ENCODE peak calls at places on chromosomes 6 and 20, in seven cellular contexts. One of them, this sample, is unnamed.

GRCh38 chr20:43331911-43332310 is 125.8 kb upstream of the SRSF6 start:
- DNase-seq in HS-27A: no peak
- DNase-seq in H4: no peak
- DNase-seq in activated T-helper 1 cell treated with anti-CD3 and anti-CD28 coated beads, Interleukin-2, amount 50 U/mL, for 16 hours: no peak
- DNase-seq in NCI-H1105 treated with DMSO at 0.1 percent for 48 hours: no peak
- DNase-seq in WTC11: no peak
- DNase-seq in mesenteric fat pad: no peak
- DNase-seq in this sample: no peak

GRCh38 chr20:37823276-37823980 is 79.5 kb upstream of the VSTM2L start:
- DNase-seq in HS-27A: no peak
- DNase-seq in H4: no peak
- DNase-seq in activated T-helper 1 cell treated with anti-CD3 and anti-CD28 coated beads, Interleukin-2, amount 50 U/mL, for 16 hours: no peak
- DNase-seq in NCI-H1105 treated with DMSO at 0.1 percent for 48 hours: no peak
- DNase-seq in WTC11: no peak
- DNase-seq in mesenteric fat pad: no peak
- DNase-seq in this sample: no peak

GRCh38 chr6:170388113-170388512 is 81.6 kb downstream of the FAM120B start:
- DNase-seq in HS-27A: no peak
- DNase-seq in H4: no peak
- DNase-seq in activated T-helper 1 cell treated with anti-CD3 and anti-CD28 coated beads, Interleukin-2, amount 50 U/mL, for 16 hours: no peak
- DNase-seq in NCI-H1105 treated with DMSO at 0.1 percent for 48 hours: no peak
- DNase-seq in WTC11: no peak
- DNase-seq in mesenteric fat pad: no peak
- DNase-seq in this sample: no peak

GRCh38 chr6:129893513-129894098 is 32.5 kb upstream of the TMEM244 start:
- DNase-seq in HS-27A: no peak
- DNase-seq in H4: no peak
- DNase-seq in activated T-helper 1 cell treated with anti-CD3 and anti-CD28 coated beads, Interleukin-2, amount 50 U/mL, for 16 hours: no peak
- DNase-seq in NCI-H1105 treated with DMSO at 0.1 percent for 48 hours: peak
- DNase-seq in WTC11: no peak
- DNase-seq in mesenteric fat pad: no peak
- DNase-seq in this sample: no peak

GRCh38 chr6:161813156-161813555 is 539.3 kb upstream of the AGPAT4 start:
- DNase-seq in HS-27A: no peak
- DNase-seq in H4: no peak
- DNase-seq in activated T-helper 1 cell treated with anti-CD3 and anti-CD28 coated beads, Interleukin-2, amount 50 U/mL, for 16 hours: no peak
- DNase-seq in NCI-H1105 treated with DMSO at 0.1 percent for 48 hours: no peak
- DNase-seq in WTC11: no peak
- DNase-seq in mesenteric fat pad: no peak
- DNase-seq in this sample: no peak

GRCh38 chr20:17491488-17491887 is 39.7 kb downstream of the BFSP1 start:
- DNase-seq in HS-27A: no peak
- DNase-seq in H4: no peak
- DNase-seq in activated T-helper 1 cell treated with anti-CD3 and anti-CD28 coated beads, Interleukin-2, amount 50 U/mL, for 16 hours: no peak
- DNase-seq in NCI-H1105 treated with DMSO at 0.1 percent for 48 hours: no peak
- DNase-seq in WTC11: no peak
- DNase-seq in mesenteric fat pad: peak
- DNase-seq in this sample: no peak

GRCh38 chr6:119713903-119714302 is 364.3 kb upstream of the MAN1A1 start:
- DNase-seq in HS-27A: no peak
- DNase-seq in H4: no peak
- DNase-seq in activated T-helper 1 cell treated with anti-CD3 and anti-CD28 coated beads, Interleukin-2, amount 50 U/mL, for 16 hours: no peak
- DNase-seq in NCI-H1105 treated with DMSO at 0.1 percent for 48 hours: peak
- DNase-seq in WTC11: no peak
- DNase-seq in mesenteric fat pad: no peak
- DNase-seq in this sample: no peak

GRCh38 chr6:148723484-148723883 is 23.3 kb upstream of the UST start:
- DNase-seq in HS-27A: no peak
- DNase-seq in H4: no peak
- DNase-seq in activated T-helper 1 cell treated with anti-CD3 and anti-CD28 coated beads, Interleukin-2, amount 50 U/mL, for 16 hours: no peak
- DNase-seq in NCI-H1105 treated with DMSO at 0.1 percent for 48 hours: no peak
- DNase-seq in WTC11: no peak
- DNase-seq in mesenteric fat pad: no peak
- DNase-seq in this sample: no peak

GRCh38 chr6:134363323-134364039 is 45.6 kb upstream of the SGK1 start:
- DNase-seq in HS-27A: no peak
- DNase-seq in H4: no peak
- DNase-seq in activated T-helper 1 cell treated with anti-CD3 and anti-CD28 coated beads, Interleukin-2, amount 50 U/mL, for 16 hours: no peak
- DNase-seq in NCI-H1105 treated with DMSO at 0.1 percent for 48 hours: no peak
- DNase-seq in WTC11: no peak
- DNase-seq in mesenteric fat pad: no peak
- DNase-seq in this sample: no peak

GRCh38 chr20:25623225-25623735 is 534 bp downstream of the NANP start:
- DNase-seq in HS-27A: peak
- DNase-seq in H4: peak
- DNase-seq in activated T-helper 1 cell treated with anti-CD3 and anti-CD28 coated beads, Interleukin-2, amount 50 U/mL, for 16 hours: peak
- DNase-seq in NCI-H1105 treated with DMSO at 0.1 percent for 48 hours: no peak
- DNase-seq in WTC11: peak
- DNase-seq in mesenteric fat pad: no peak
- DNase-seq in this sample: no peak

GRCh38 chr6:108359901-108360882 is 65.3 kb downstream of the AFG1L start:
- DNase-seq in HS-27A: no peak
- DNase-seq in H4: no peak
- DNase-seq in activated T-helper 1 cell treated with anti-CD3 and anti-CD28 coated beads, Interleukin-2, amount 50 U/mL, for 16 hours: no peak
- DNase-seq in NCI-H1105 treated with DMSO at 0.1 percent for 48 hours: no peak
- DNase-seq in WTC11: no peak
- DNase-seq in mesenteric fat pad: no peak
- DNase-seq in this sample: no peak

GRCh38 chr6:35007016-35007415 is 118.0 kb downstream of the ANKS1A start:
- DNase-seq in HS-27A: no peak
- DNase-seq in H4: no peak
- DNase-seq in activated T-helper 1 cell treated with anti-CD3 and anti-CD28 coated beads, Interleukin-2, amount 50 U/mL, for 16 hours: no peak
- DNase-seq in NCI-H1105 treated with DMSO at 0.1 percent for 48 hours: no peak
- DNase-seq in WTC11: no peak
- DNase-seq in mesenteric fat pad: no peak
- DNase-seq in this sample: no peak

GRCh38 chr20:22581437-22582385 is 2.7 kb downstream of the FOXA2 start:
- DNase-seq in HS-27A: no peak
- DNase-seq in H4: no peak
- DNase-seq in activated T-helper 1 cell treated with anti-CD3 and anti-CD28 coated beads, Interleukin-2, amount 50 U/mL, for 16 hours: no peak
- DNase-seq in NCI-H1105 treated with DMSO at 0.1 percent for 48 hours: no peak
- DNase-seq in WTC11: peak
- DNase-seq in mesenteric fat pad: no peak
- DNase-seq in this sample: no peak

GRCh38 chr20:51934301-51935002 is 132.1 kb upstream of the SALL4 start:
- DNase-seq in HS-27A: no peak
- DNase-seq in H4: no peak
- DNase-seq in activated T-helper 1 cell treated with anti-CD3 and anti-CD28 coated beads, Interleukin-2, amount 50 U/mL, for 16 hours: no peak
- DNase-seq in NCI-H1105 treated with DMSO at 0.1 percent for 48 hours: no peak
- DNase-seq in WTC11: no peak
- DNase-seq in mesenteric fat pad: no peak
- DNase-seq in this sample: no peak

GRCh38 chr6:76790881-76791280 is 672.4 kb downstream of the HTR1B start:
- DNase-seq in HS-27A: no peak
- DNase-seq in H4: no peak
- DNase-seq in activated T-helper 1 cell treated with anti-CD3 and anti-CD28 coated beads, Interleukin-2, amount 50 U/mL, for 16 hours: no peak
- DNase-seq in NCI-H1105 treated with DMSO at 0.1 percent for 48 hours: no peak
- DNase-seq in WTC11: no peak
- DNase-seq in mesenteric fat pad: no peak
- DNase-seq in this sample: no peak

GRCh38 chr6:87908978-87909802 is 138.5 kb upstream of the SPACA1 start:
- DNase-seq in HS-27A: no peak
- DNase-seq in H4: no peak
- DNase-seq in activated T-helper 1 cell treated with anti-CD3 and anti-CD28 coated beads, Interleukin-2, amount 50 U/mL, for 16 hours: no peak
- DNase-seq in NCI-H1105 treated with DMSO at 0.1 percent for 48 hours: no peak
- DNase-seq in WTC11: no peak
- DNase-seq in mesenteric fat pad: no peak
- DNase-seq in this sample: no peak

GRCh38 chr6:93549868-93550267 is 130.5 kb upstream of the EPHA7 start:
- DNase-seq in HS-27A: no peak
- DNase-seq in H4: no peak
- DNase-seq in activated T-helper 1 cell treated with anti-CD3 and anti-CD28 coated beads, Interleukin-2, amount 50 U/mL, for 16 hours: no peak
- DNase-seq in NCI-H1105 treated with DMSO at 0.1 percent for 48 hours: no peak
- DNase-seq in WTC11: no peak
- DNase-seq in mesenteric fat pad: no peak
- DNase-seq in this sample: no peak

GRCh38 chr6:5173862-5174643 is 86.7 kb downstream of the LYRM4 start:
- DNase-seq in HS-27A: no peak
- DNase-seq in H4: no peak
- DNase-seq in activated T-helper 1 cell treated with anti-CD3 and anti-CD28 coated beads, Interleukin-2, amount 50 U/mL, for 16 hours: peak
- DNase-seq in NCI-H1105 treated with DMSO at 0.1 percent for 48 hours: no peak
- DNase-seq in WTC11: no peak
- DNase-seq in mesenteric fat pad: no peak
- DNase-seq in this sample: no peak

GRCh38 chr6:159533568-159533967 is 159.5 kb downstream of the SOD2 start:
- DNase-seq in HS-27A: no peak
- DNase-seq in H4: no peak
- DNase-seq in activated T-helper 1 cell treated with anti-CD3 and anti-CD28 coated beads, Interleukin-2, amount 50 U/mL, for 16 hours: no peak
- DNase-seq in NCI-H1105 treated with DMSO at 0.1 percent for 48 hours: no peak
- DNase-seq in WTC11: no peak
- DNase-seq in mesenteric fat pad: no peak
- DNase-seq in this sample: no peak

GRCh38 chr6:167860546-167861226 is 34.0 kb downstream of the AFDN start:
- DNase-seq in HS-27A: no peak
- DNase-seq in H4: no peak
- DNase-seq in activated T-helper 1 cell treated with anti-CD3 and anti-CD28 coated beads, Interleukin-2, amount 50 U/mL, for 16 hours: no peak
- DNase-seq in NCI-H1105 treated with DMSO at 0.1 percent for 48 hours: no peak
- DNase-seq in WTC11: no peak
- DNase-seq in mesenteric fat pad: no peak
- DNase-seq in this sample: no peak

GRCh38 chr6:99997141-99997540 is 3.1 kb upstream of the MCHR2 start:
- DNase-seq in HS-27A: no peak
- DNase-seq in H4: no peak
- DNase-seq in activated T-helper 1 cell treated with anti-CD3 and anti-CD28 coated beads, Interleukin-2, amount 50 U/mL, for 16 hours: no peak
- DNase-seq in NCI-H1105 treated with DMSO at 0.1 percent for 48 hours: no peak
- DNase-seq in WTC11: no peak
- DNase-seq in mesenteric fat pad: no peak
- DNase-seq in this sample: no peak

GRCh38 chr6:52686878-52687699 is 16.2 kb downstream of the TMEM14A start:
- DNase-seq in HS-27A: no peak
- DNase-seq in H4: no peak
- DNase-seq in activated T-helper 1 cell treated with anti-CD3 and anti-CD28 coated beads, Interleukin-2, amount 50 U/mL, for 16 hours: no peak
- DNase-seq in NCI-H1105 treated with DMSO at 0.1 percent for 48 hours: no peak
- DNase-seq in WTC11: no peak
- DNase-seq in mesenteric fat pad: no peak
- DNase-seq in this sample: no peak

GRCh38 chr6:12175626-12176025 is 114.5 kb upstream of the EDN1 start:
- DNase-seq in HS-27A: no peak
- DNase-seq in H4: no peak
- DNase-seq in activated T-helper 1 cell treated with anti-CD3 and anti-CD28 coated beads, Interleukin-2, amount 50 U/mL, for 16 hours: no peak
- DNase-seq in NCI-H1105 treated with DMSO at 0.1 percent for 48 hours: no peak
- DNase-seq in WTC11: no peak
- DNase-seq in mesenteric fat pad: no peak
- DNase-seq in this sample: no peak

GRCh38 chr20:18705490-18705889 is 108.1 kb upstream of the SCP2D1 start:
- DNase-seq in HS-27A: peak
- DNase-seq in H4: no peak
- DNase-seq in activated T-helper 1 cell treated with anti-CD3 and anti-CD28 coated beads, Interleukin-2, amount 50 U/mL, for 16 hours: no peak
- DNase-seq in NCI-H1105 treated with DMSO at 0.1 percent for 48 hours: no peak
- DNase-seq in WTC11: no peak
- DNase-seq in mesenteric fat pad: no peak
- DNase-seq in this sample: no peak

GRCh38 chr20:44019638-44020335 is 105.1 kb downstream of the TOX2 start:
- DNase-seq in HS-27A: no peak
- DNase-seq in H4: no peak
- DNase-seq in activated T-helper 1 cell treated with anti-CD3 and anti-CD28 coated beads, Interleukin-2, amount 50 U/mL, for 16 hours: no peak
- DNase-seq in NCI-H1105 treated with DMSO at 0.1 percent for 48 hours: no peak
- DNase-seq in WTC11: no peak
- DNase-seq in mesenteric fat pad: no peak
- DNase-seq in this sample: no peak

GRCh38 chr6:107704377-107705013 is 119.6 kb downstream of the SCML4 start:
- DNase-seq in HS-27A: no peak
- DNase-seq in H4: peak
- DNase-seq in activated T-helper 1 cell treated with anti-CD3 and anti-CD28 coated beads, Interleukin-2, amount 50 U/mL, for 16 hours: no peak
- DNase-seq in NCI-H1105 treated with DMSO at 0.1 percent for 48 hours: peak
- DNase-seq in WTC11: no peak
- DNase-seq in mesenteric fat pad: no peak
- DNase-seq in this sample: no peak

This sample was measured in cortex of kidney.